ENCODE peak calls at places on chromosomes 2 and 18, in five cellular contexts. U is vagina, T is transverse colon, S is adrenal gland, Z is upper lobe of left lung. Y is an unnamed sample. For H3K36me3, the result is how much of the 10 kb centered on the place peaks cover.

GRCh38 chr2:121570665-121571055 is 40.0 kb downstream of the RNU4ATAC start:
- DNase-seq in U (no peak), T (no peak), S (no peak), Z (no peak), Y (no peak)

GRCh38 chr2:137862651-137863050 is 101.6 kb upstream of the HNMT start:
- DNase-seq in U (no peak), T (no peak), S (no peak), Z (no peak), Y (no peak)

GRCh38 chr18:4412286-4412685 is 42.8 kb downstream of the DLGAP1 start:
- DNase-seq in U (no peak), T (no peak), S (no peak), Z (no peak), Y (no peak)

GRCh38 chr2:134491796-134492441 is 226.9 kb downstream of the TMEM163 start:
- DNase-seq in U (no peak), T (no peak), S (no peak), Z (no peak), Y (no peak)

GRCh38 chr2:53268626-53269025 is 499.0 kb upstream of the CHAC2 start:
- DNase-seq in U (no peak), T (no peak), S (no peak), Z (no peak), Y (no peak)

GRCh38 chr2:20538308-20539132 is 91.6 kb downstream of the RHOB start:
- DNase-seq in U (no peak), T (no peak), S (no peak), Z (no peak), Y (no peak)

GRCh38 chr18:75208055-75208835 is 694 bp downstream of the PTGR3 start:
- DNase-seq in U (peak), T (peak), S (peak), Z (peak), Y (peak)

GRCh38 chr2:120760446-120761135 is 24.9 kb downstream of the GLI2 start:
- DNase-seq in U (no peak), T (no peak), S (peak), Z (peak), Y (peak)

GRCh38 chr2:113208995-113209868 is 35.5 kb downstream of the PSD4 start:
- DNase-seq in U (no peak), T (no peak), S (no peak), Z (no peak), Y (no peak)

GRCh38 chr2:3430211-3430610 is 50.7 kb downstream of the TRAPPC12 start:
- DNase-seq in U (peak), T (no peak), S (no peak), Z (no peak), Y (no peak)
- H3K36me3 ChIP-seq in U (under half), T (under half), S (under half), Z (half or more), Y (half or more)

DNA sequence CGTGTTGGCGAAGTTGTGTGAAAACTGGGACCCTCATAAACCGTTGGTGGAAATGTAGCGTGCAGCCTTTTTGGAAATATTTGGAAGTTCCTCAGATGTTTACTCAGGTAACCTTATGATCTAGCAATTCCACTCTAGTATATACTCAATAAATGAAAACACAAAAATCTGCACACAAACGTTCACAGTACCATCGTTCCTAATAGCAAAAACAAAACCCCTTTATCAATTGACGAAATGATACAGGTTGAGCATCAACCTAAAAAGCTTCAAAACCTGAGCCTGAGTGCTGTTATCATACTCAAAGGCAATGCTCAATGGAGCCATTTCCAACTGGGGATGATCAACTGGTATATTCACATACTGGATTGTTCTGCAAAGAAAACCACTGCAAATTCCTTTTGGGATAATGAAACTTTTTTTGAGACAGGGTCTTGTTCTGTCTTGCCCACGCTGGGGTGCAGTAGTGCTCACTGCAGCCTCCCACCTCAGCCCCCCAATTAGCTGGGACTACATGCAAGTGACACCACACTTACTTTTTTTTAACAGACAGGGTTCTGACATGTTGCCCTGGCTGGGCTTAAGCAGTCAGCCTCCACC is 777 bp upstream of the C18orf32 start:
- DNase-seq in U (no peak), T (no peak), S (no peak), Z (no peak), Y (no peak)
- TF ChIP-seq POLR2A in U (no peak), T (no peak), S (no peak), Z (no peak), Y (no peak)

DNA sequence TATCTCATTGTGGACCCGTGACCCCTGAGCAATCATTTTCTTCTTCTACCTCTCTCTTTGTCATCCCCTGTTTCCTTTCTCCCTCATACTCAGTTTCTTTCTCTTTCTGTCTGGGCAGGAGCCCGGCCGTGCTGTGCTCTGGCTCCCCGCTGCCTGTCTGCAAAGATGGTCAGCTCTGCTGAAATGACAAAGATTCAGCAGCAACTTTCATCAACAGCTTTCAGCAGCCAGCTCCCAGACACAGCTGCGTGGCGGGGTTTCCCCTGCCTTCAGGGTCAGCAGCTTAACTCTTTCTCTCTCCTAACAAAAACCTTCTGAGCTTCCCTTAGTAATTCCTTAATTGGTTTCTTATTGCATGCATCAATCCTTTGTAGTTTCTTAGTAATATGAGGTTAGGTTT is 1234.4 kb downstream of the CNTNAP5 start:
- DNase-seq in U (no peak), T (no peak), S (no peak), Z (no peak), Y (no peak)
- H3K36me3 ChIP-seq in U (under half), T (under half), S (under half), Z (under half), Y (under half)

DNA sequence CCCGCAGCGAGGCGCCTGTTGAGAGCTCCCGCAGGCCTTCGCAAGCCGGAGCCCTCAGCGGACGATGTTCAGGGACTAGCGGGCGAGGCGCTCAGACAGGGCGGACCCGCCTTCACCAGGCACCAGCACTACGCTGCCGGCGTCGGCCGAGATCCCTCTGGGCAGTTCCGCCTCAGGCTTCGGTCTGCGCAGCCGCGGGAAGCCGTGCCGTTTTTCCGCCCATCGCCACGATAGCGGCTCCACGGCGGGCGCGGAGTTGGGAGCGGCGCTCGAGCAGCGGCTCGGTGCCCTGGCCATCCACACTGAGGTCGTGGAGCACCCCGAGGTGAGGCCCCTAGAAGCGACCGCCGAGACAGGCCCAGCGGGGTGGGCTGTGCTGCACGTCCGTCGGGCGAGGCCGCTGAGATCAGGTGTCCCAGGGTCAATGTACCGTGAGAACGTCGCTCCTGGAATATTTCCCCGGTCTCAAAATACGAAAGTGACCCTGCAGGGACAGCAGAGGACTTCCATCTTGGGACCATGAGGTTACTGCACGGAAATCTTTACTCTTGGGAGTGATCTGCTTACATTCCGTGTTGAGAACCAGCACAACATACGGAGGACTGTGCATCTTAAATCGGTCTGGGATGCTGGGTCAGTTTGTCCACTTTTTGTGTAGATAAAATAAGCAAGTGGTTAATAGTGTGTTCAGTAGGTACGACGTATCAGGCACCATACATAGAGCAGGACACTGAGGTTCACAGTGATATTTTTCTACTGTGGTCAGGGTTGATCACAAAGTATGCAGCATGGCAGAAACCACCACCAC is 13.3 kb upstream of the MTIF2 start:
- DNase-seq in U (no peak), T (peak), S (peak), Z (peak), Y (peak)
- TF ChIP-seq POLR2A in U (no peak), T (peak), S (peak), Z (no peak), Y (peak)

Y was measured in heart left ventricle.